ENCODE peak calls at places on chromosomes 1 and 21, in four cellular contexts. One of them, this sample, is unnamed.

GRCh38 chr21:35508389-35508888 is 459.3 kb upstream of the RUNX1 start:
- DNase-seq in memory B cell: no peak
- DNase-seq in caudate nucleus: no peak
- DNase-seq in Right ventricle myocardium inferior: peak
- DNase-seq in this sample: peak

GRCh38 chr1:109794319-109795132 is 30.8 kb upstream of the EPS8L3 start:
- DNase-seq in Right ventricle myocardium inferior: no peak
- DNase-seq in memory B cell: no peak
- DNase-seq in caudate nucleus: no peak
- DNase-seq in this sample: no peak

GRCh38 chr1:28577052-28577678 is 14.9 kb upstream of the RAB42 start:
- DNase-seq in Right ventricle myocardium inferior: no peak
- DNase-seq in memory B cell: no peak
- DNase-seq in caudate nucleus: no peak
- DNase-seq in this sample: no peak

GRCh38 chr1:186486061-186486460 is 25.1 kb upstream of the PDC start:
- DNase-seq in caudate nucleus: no peak
- DNase-seq in Right ventricle myocardium inferior: no peak
- DNase-seq in memory B cell: no peak
- DNase-seq in this sample: no peak

GRCh38 chr1:19074361-19074901 is 118.0 kb upstream of the IFFO2 start:
- DNase-seq in caudate nucleus: no peak
- DNase-seq in memory B cell: no peak
- DNase-seq in Right ventricle myocardium inferior: no peak
- DNase-seq in this sample: no peak

GRCh38 chr1:226492738-226493137 is 55.8 kb upstream of the STUM start:
- DNase-seq in caudate nucleus: no peak
- DNase-seq in memory B cell: no peak
- DNase-seq in Right ventricle myocardium inferior: no peak
- DNase-seq in this sample: no peak

GRCh38 chr1:106536741-106537140 is 519.7 kb upstream of the PRMT6 start:
- DNase-seq in caudate nucleus: no peak
- DNase-seq in Right ventricle myocardium inferior: no peak
- DNase-seq in memory B cell: no peak
- DNase-seq in this sample: no peak

GRCh38 chr1:228845101-228845500 is 109.8 kb downstream of the RHOU start:
- DNase-seq in Right ventricle myocardium inferior: no peak
- DNase-seq in memory B cell: no peak
- DNase-seq in caudate nucleus: no peak
- DNase-seq in this sample: no peak

GRCh38 chr1:226444901-226445300 is 37.0 kb upstream of the PARP1 start:
- DNase-seq in Right ventricle myocardium inferior: no peak
- DNase-seq in memory B cell: peak
- DNase-seq in caudate nucleus: no peak
- DNase-seq in this sample: no peak

GRCh38 chr1:67955591-67955990 is 94.8 kb downstream of the DIRAS3 start:
- DNase-seq in Right ventricle myocardium inferior: no peak
- DNase-seq in caudate nucleus: no peak
- DNase-seq in memory B cell: no peak
- DNase-seq in this sample: no peak

GRCh38 chr21:29610960-29611359 is 312.2 kb downstream of the BACH1 start:
- DNase-seq in Right ventricle myocardium inferior: no peak
- DNase-seq in caudate nucleus: no peak
- DNase-seq in memory B cell: no peak
- DNase-seq in this sample: no peak

GRCh38 chr21:45096216-45096615 is 21.8 kb downstream of the ADARB1 start:
- DNase-seq in Right ventricle myocardium inferior: no peak
- DNase-seq in memory B cell: no peak
- DNase-seq in caudate nucleus: no peak
- DNase-seq in this sample: no peak

GRCh38 chr1:242239394-242239793 is 240.5 kb upstream of the MAP1LC3C start:
- DNase-seq in Right ventricle myocardium inferior: no peak
- DNase-seq in caudate nucleus: no peak
- DNase-seq in memory B cell: no peak
- DNase-seq in this sample: no peak

GRCh38 chr1:155307247-155307740 is 1.4 kb upstream of the FDPS start:
- DNase-seq in memory B cell: no peak
- DNase-seq in caudate nucleus: no peak
- DNase-seq in Right ventricle myocardium inferior: no peak
- DNase-seq in this sample: no peak

GRCh38 chr1:20089328-20090077 is 19.5 kb downstream of the PLA2G5 start:
- DNase-seq in Right ventricle myocardium inferior: no peak
- DNase-seq in caudate nucleus: no peak
- DNase-seq in memory B cell: no peak
- DNase-seq in this sample: no peak

GRCh38 chr1:35049116-35049515 is 17.4 kb upstream of the ZMYM6 start:
- DNase-seq in memory B cell: no peak
- DNase-seq in Right ventricle myocardium inferior: no peak
- DNase-seq in caudate nucleus: no peak
- DNase-seq in this sample: no peak

GRCh38 chr1:243487649-243488227 is 231.9 kb downstream of the SDCCAG8 start:
- DNase-seq in Right ventricle myocardium inferior: no peak
- DNase-seq in memory B cell: no peak
- DNase-seq in caudate nucleus: no peak
- DNase-seq in this sample: no peak

GRCh38 chr1:232788235-232788872 is 16.9 kb upstream of the MAP10 start:
- DNase-seq in caudate nucleus: no peak
- DNase-seq in memory B cell: no peak
- DNase-seq in Right ventricle myocardium inferior: no peak
- DNase-seq in this sample: no peak

GRCh38 chr1:94633051-94633450 is 91.5 kb upstream of the F3 start:
- DNase-seq in caudate nucleus: no peak
- DNase-seq in memory B cell: no peak
- DNase-seq in Right ventricle myocardium inferior: no peak
- DNase-seq in this sample: no peak

GRCh38 chr21:21000576-21001175 is 2.5 kb downstream of the NCAM2 start:
- DNase-seq in memory B cell: no peak
- DNase-seq in caudate nucleus: no peak
- DNase-seq in Right ventricle myocardium inferior: no peak
- DNase-seq in this sample: no peak

GRCh38 chr1:69921501-69921900 is 283.9 kb downstream of the LRRC40 start:
- DNase-seq in caudate nucleus: no peak
- DNase-seq in memory B cell: no peak
- DNase-seq in Right ventricle myocardium inferior: no peak
- DNase-seq in this sample: no peak

GRCh38 chr1:234743866-234744581 is 134.0 kb upstream of the IRF2BP2 start:
- DNase-seq in Right ventricle myocardium inferior: no peak
- DNase-seq in caudate nucleus: no peak
- DNase-seq in memory B cell: no peak
- DNase-seq in this sample: no peak

GRCh38 chr21:26747216-26747615 is 98.0 kb downstream of the ADAMTS1 start:
- DNase-seq in memory B cell: no peak
- DNase-seq in Right ventricle myocardium inferior: no peak
- DNase-seq in caudate nucleus: no peak
- DNase-seq in this sample: no peak

GRCh38 chr1:157512036-157512969 is 40.0 kb downstream of the FCRL5 start:
- DNase-seq in Right ventricle myocardium inferior: no peak
- DNase-seq in caudate nucleus: no peak
- DNase-seq in memory B cell: peak
- DNase-seq in this sample: no peak

GRCh38 chr1:226568077-226568831 is 19.7 kb downstream of the STUM start:
- DNase-seq in Right ventricle myocardium inferior: no peak
- DNase-seq in memory B cell: no peak
- DNase-seq in caudate nucleus: peak
- DNase-seq in this sample: peak

GRCh38 chr1:78339490-78339889 is 151.3 kb upstream of the PTGFR start:
- DNase-seq in memory B cell: no peak
- DNase-seq in caudate nucleus: no peak
- DNase-seq in Right ventricle myocardium inferior: no peak
- DNase-seq in this sample: no peak

GRCh38 chr1:116909511-116910378 is at the start of gene PTGFRN:
- DNase-seq in memory B cell: no peak
- DNase-seq in caudate nucleus: peak
- DNase-seq in Right ventricle myocardium inferior: peak
- DNase-seq in this sample: peak

GRCh38 chr21:36830041-36830440 is 131.1 kb downstream of the SIM2 start:
- DNase-seq in caudate nucleus: no peak
- DNase-seq in memory B cell: no peak
- DNase-seq in Right ventricle myocardium inferior: no peak
- DNase-seq in this sample: no peak

GRCh38 chr1:39266269-39266668 is 61.8 kb downstream of the MACF1 start:
- DNase-seq in memory B cell: no peak
- DNase-seq in Right ventricle myocardium inferior: no peak
- DNase-seq in caudate nucleus: no peak
- DNase-seq in this sample: no peak

GRCh38 chr1:198730952-198731351 is 92.1 kb downstream of the PTPRC start:
- DNase-seq in Right ventricle myocardium inferior: no peak
- DNase-seq in caudate nucleus: no peak
- DNase-seq in memory B cell: no peak
- DNase-seq in this sample: no peak

GRCh38 chr1:20792177-20792576 is 5.1 kb upstream of the HP1BP3 start:
- DNase-seq in memory B cell: no peak
- DNase-seq in Right ventricle myocardium inferior: no peak
- DNase-seq in caudate nucleus: no peak
- DNase-seq in this sample: no peak

GRCh38 chr1:113456967-113457366 is 66.7 kb downstream of the MAGI3 start:
- DNase-seq in caudate nucleus: no peak
- DNase-seq in memory B cell: no peak
- DNase-seq in Right ventricle myocardium inferior: no peak
- DNase-seq in this sample: no peak

GRCh38 chr21:17640821-17641220 is 28.1 kb upstream of the BTG3 start:
- DNase-seq in Right ventricle myocardium inferior: no peak
- DNase-seq in caudate nucleus: no peak
- DNase-seq in memory B cell: no peak
- DNase-seq in this sample: no peak

GRCh38 chr1:10779201-10779600 is 17.2 kb downstream of the CASZ1 start:
- DNase-seq in caudate nucleus: no peak
- DNase-seq in memory B cell: no peak
- DNase-seq in Right ventricle myocardium inferior: no peak
- DNase-seq in this sample: no peak

GRCh38 chr1:204431310-204432184 is 19.9 kb upstream of the PPP1R15B start:
- DNase-seq in Right ventricle myocardium inferior: peak
- DNase-seq in caudate nucleus: peak
- DNase-seq in memory B cell: peak
- DNase-seq in this sample: peak

GRCh38 chr1:241789061-241789460 is 58.9 kb upstream of the EXO1 start:
- DNase-seq in caudate nucleus: no peak
- DNase-seq in memory B cell: no peak
- DNase-seq in Right ventricle myocardium inferior: no peak
- DNase-seq in this sample: no peak